ENCODE peak calls at places on chromosomes 16 and 17, in five cellular contexts. A, K, U, J and H are unnamed samples.

GRCh38 chr17:52885882-52886281 is 727.4 kb upstream of the CA10 start:
- DNase-seq in A (no peak), J (no peak), K (no peak), U (no peak), H (no peak)

GRCh38 chr17:81478119-81478518 is 34.5 kb downstream of the ACTG1 start:
- DNase-seq in K (no peak), U (no peak), J (no peak), A (no peak), H (no peak)

GRCh38 chr16:76583466-76583865 is 306.3 kb downstream of the CNTNAP4 start:
- DNase-seq in A (no peak), K (no peak), J (no peak), U (no peak), H (no peak)

GRCh38 chr17:36594626-36595401 is 3.1 kb downstream of the DHRS11 start:
- DNase-seq in J (no peak), A (no peak), U (no peak), K (no peak), H (no peak)

GRCh38 chr17:66580178-66580577 is 254.7 kb upstream of the CACNG5 start:
- DNase-seq in J (no peak), A (no peak), U (no peak), K (no peak), H (no peak)

GRCh38 chr16:73921295-73921694 is 375.3 kb upstream of the PSMD7 start:
- DNase-seq in U (no peak), J (no peak), K (no peak), A (no peak), H (no peak)

GRCh38 chr16:4081035-4081434 is 35.2 kb downstream of the ADCY9 start:
- DNase-seq in U (no peak), A (no peak), J (no peak), K (no peak), H (no peak)

GRCh38 chr17:41484920-41485904 is 4.3 kb upstream of the KRT35 start:
- DNase-seq in U (no peak), J (no peak), A (no peak), K (no peak), H (no peak)

GRCh38 chr17:11853321-11854151 is 143.7 kb downstream of the ZNF18 start:
- DNase-seq in A (no peak), K (no peak), U (no peak), J (no peak), H (no peak)

GRCh38 chr16:10939649-10940206 is 2.5 kb downstream of the DEXI start:
- DNase-seq in J (no peak), K (no peak), A (no peak), U (no peak), H (no peak)

GRCh38 chr16:12082207-12082606 is 105.7 kb downstream of the SNX29 start:
- DNase-seq in K (no peak), A (no peak), J (no peak), U (no peak), H (no peak)

GRCh38 chr17:48453447-48453846 is 23.4 kb upstream of the SKAP1 start:
- DNase-seq in K (no peak), U (no peak), A (no peak), J (peak; percentile 65), H (no peak)

GRCh38 chr17:74815671-74816370 is 39.7 kb upstream of the NAT9 start:
- DNase-seq in K (no peak), J (no peak), U (no peak), A (no peak), H (no peak)

GRCh38 chr16:70378869-70379493 is 32.3 kb downstream of the DDX19A start:
- DNase-seq in A (no peak), K (no peak), J (no peak), U (no peak), H (no peak)

GRCh38 chr17:11948791-11949190 is 48.5 kb downstream of the ZNF18 start:
- DNase-seq in K (no peak), U (no peak), A (no peak), J (no peak), H (no peak)

GRCh38 chr16:88703486-88704309 is 2.5 kb downstream of the RNF166 start:
- DNase-seq in J (peak; percentile 63), U (no peak), A (peak; percentile 55), K (no peak), H (no peak)

GRCh38 chr16:138049-138417 is 440 bp downstream of the NPRL3 start:
- DNase-seq in A (no peak), K (peak; percentile 17), J (peak; percentile 44), U (peak; percentile 42), H (no peak)

GRCh38 chr17:81331527-81332043 is 36.5 kb upstream of the SLC38A10 start:
- DNase-seq in K (no peak), A (no peak), J (no peak), U (no peak), H (no peak)

GRCh38 chr16:68247400-68247799 is 2.2 kb downstream of the PLA2G15 start:
- DNase-seq in J (no peak), A (no peak), K (no peak), U (no peak), H (no peak)

GRCh38 chr16:85396879-85397871 is 215.9 kb upstream of the GSE1 start:
- DNase-seq in K (no peak), J (no peak), A (no peak), U (no peak), H (no peak)

GRCh38 chr16:74748042-74748709 is 26.4 kb downstream of the FA2H start:
- DNase-seq in A (no peak), J (no peak), U (no peak), K (no peak), H (no peak)

GRCh38 chr17:51435641-51436091 is 175.3 kb downstream of the UTP18 start:
- DNase-seq in A (no peak), K (no peak), J (no peak), U (peak; percentile 71), H (no peak)

GRCh38 chr17:68676856-68677255 is 75.7 kb upstream of the FAM20A start:
- DNase-seq in J (no peak), A (no peak), U (no peak), K (no peak), H (no peak)